ENCODE peak calls at places on chromosome 4, in nine cellular contexts. K is stimulated activated CD8-positive, alpha-beta memory T cell treated with anti-CD3 and anti-CD28 coated beads, Interleukin-15, amount 100 ng/mL, for 48 hours; M is mammary epithelial cell; C is NCI-H1092; V is H7; R is posterior vena cava; O is IMR-90; G is Calu3; Z is caudate nucleus. L is an unnamed sample.

GRCh38 chr4:185958094-185958493 is 110.9 kb upstream of the TLR3 start:
- DNase-seq in R (no peak), K (no peak), V (no peak), Z (no peak), G (no peak), M (no peak), C (no peak), O (no peak), L (no peak)

GRCh38 chr4:109171098-109171497 is 131.4 kb downstream of the COL25A1 start:
- DNase-seq in G (no peak), V (no peak), C (no peak), Z (no peak), M (peak), O (no peak), R (no peak), K (no peak), L (no peak)

GRCh38 chr4:41346306-41347061 is 89.8 kb downstream of the UCHL1 start:
- DNase-seq in K (no peak), C (no peak), Z (no peak), R (no peak), G (no peak), V (no peak), M (no peak), O (no peak), L (no peak)

GRCh38 chr4:143617994-143618679 is 82.3 kb downstream of the FREM3 start:
- DNase-seq in G (no peak), V (no peak), M (peak), R (no peak), O (no peak), C (no peak), Z (no peak), K (no peak), L (no peak)

GRCh38 chr4:5863461-5864113 is 29.3 kb downstream of the CRMP1 start:
- DNase-seq in R (no peak), M (peak), G (peak), K (peak), O (peak), Z (peak), C (no peak), V (no peak), L (no peak)

GRCh38 chr4:26583538-26583864 is 383 bp upstream of the TBC1D19 start:
- DNase-seq in Z (no peak), M (no peak), C (no peak), K (no peak), R (no peak), O (no peak), G (no peak), V (no peak), L (no peak)

GRCh38 chr4:72977936-72978485 is 91.5 kb downstream of the COX18 start:
- DNase-seq in O (no peak), Z (no peak), M (peak), C (no peak), V (no peak), K (no peak), G (no peak), R (no peak), L (no peak)

GRCh38 chr4:139167774-139168444 is 9.1 kb downstream of the ELF2 start:
- DNase-seq in Z (no peak), G (peak), K (no peak), O (peak), C (no peak), M (peak), R (no peak), V (peak), L (no peak)

GRCh38 chr4:176622251-176622968 is 170.3 kb downstream of the VEGFC start:
- DNase-seq in O (peak), M (no peak), G (no peak), K (no peak), R (no peak), Z (no peak), C (no peak), V (no peak), L (no peak)

GRCh38 chr4:175661437-175661836 is 150.6 kb downstream of the GPM6A start:
- DNase-seq in M (no peak), O (no peak), G (no peak), C (no peak), K (no peak), R (no peak), Z (no peak), V (no peak), L (no peak)

GRCh38 chr4:77994194-77994721 is 62.9 kb upstream of the FRAS1 start:
- DNase-seq in O (peak), Z (no peak), R (no peak), K (no peak), G (peak), C (no peak), M (peak), V (peak), L (no peak)

GRCh38 chr4:136680271-136680670 is 852.0 kb downstream of the PCDH18 start:
- DNase-seq in O (peak), K (no peak), C (no peak), Z (no peak), G (no peak), R (no peak), V (no peak), M (no peak), L (no peak)

GRCh38 chr4:99027304-99027703 is 31.8 kb downstream of the METAP1 start:
- DNase-seq in K (no peak), O (no peak), Z (no peak), G (no peak), R (no peak), M (no peak), C (no peak), V (no peak), L (no peak)

GRCh38 chr4:186725422-186726149 is 1.9 kb upstream of the FAT1 start:
- DNase-seq in O (peak), V (peak), M (peak), R (peak), Z (peak), C (peak), G (peak), K (no peak), L (no peak)

GRCh38 chr4:30720656-30721352 is 635 bp downstream of the PCDH7 start:
- DNase-seq in V (peak), K (no peak), R (no peak), Z (no peak), M (no peak), C (peak), G (peak), O (peak), L (no peak)

GRCh38 chr4:21949073-21949457 is 493 bp upstream of the KCNIP4 start:
- DNase-seq in M (peak), V (no peak), R (no peak), G (no peak), Z (no peak), O (no peak), C (no peak), K (no peak), L (no peak)

GRCh38 chr4:108060164-108060563 is 70.5 kb downstream of the HADH start:
- DNase-seq in R (no peak), M (peak), V (peak), O (peak), G (peak), K (no peak), C (no peak), Z (no peak), L (no peak)

GRCh38 chr4:169620846-169621228 is 459 bp downstream of the CLCN3 start:
- DNase-seq in R (no peak), M (peak), V (peak), G (no peak), C (peak), O (no peak), Z (peak), K (no peak), L (no peak)

GRCh38 chr4:100929753-100930152 is 411.9 kb upstream of the EMCN start:
- DNase-seq in R (no peak), G (no peak), V (peak), K (no peak), O (no peak), Z (no peak), M (no peak), C (peak), L (no peak)

GRCh38 chr4:101089168-101089567 is 258.2 kb downstream of the PPP3CA start:
- DNase-seq in M (no peak), G (no peak), R (no peak), V (no peak), C (no peak), Z (no peak), K (no peak), O (no peak), L (no peak)

GRCh38 chr4:26762650-26763049 is 98.0 kb upstream of the STIM2 start:
- DNase-seq in V (no peak), M (peak), O (peak), Z (no peak), G (no peak), C (no peak), K (no peak), R (no peak), L (no peak)

GRCh38 chr4:139603576-139604387 is 47.8 kb upstream of the SETD7 start:
- DNase-seq in G (peak), R (no peak), M (peak), K (no peak), O (peak), C (peak), V (no peak), Z (peak), L (no peak)

GRCh38 chr4:53576218-53576617 is 15.1 kb downstream of the LNX1 start:
- DNase-seq in M (no peak), R (no peak), K (no peak), Z (no peak), C (no peak), V (no peak), O (no peak), G (no peak), L (no peak)

GRCh38 chr4:78409612-78410202 is 141.9 kb upstream of the ANXA3 start:
- DNase-seq in C (no peak), V (no peak), R (no peak), M (peak), O (no peak), K (no peak), Z (peak), G (no peak), L (no peak)

GRCh38 chr4:148214529-148215166 is 227.6 kb downstream of the NR3C2 start:
- DNase-seq in G (no peak), O (peak), R (peak), V (no peak), K (no peak), M (peak), Z (no peak), C (no peak), L (no peak)

GRCh38 chr4:40962551-40963185 is 212.9 kb downstream of the NSUN7 start:
- DNase-seq in Z (no peak), C (no peak), G (no peak), K (no peak), O (no peak), M (no peak), R (no peak), V (peak), L (no peak)

GRCh38 chr4:48071171-48071570 is 54.6 kb downstream of the NIPAL1 start:
- DNase-seq in G (peak), M (peak), R (no peak), K (no peak), Z (no peak), C (no peak), V (no peak), O (no peak), L (no peak)

GRCh38 chr4:184506527-184507121 is 32.3 kb upstream of the IRF2 start:
- DNase-seq in Z (peak), K (peak), V (peak), M (no peak), O (no peak), C (no peak), G (no peak), R (no peak), L (no peak)

GRCh38 chr4:126969360-126969759 is 663.4 kb upstream of the INTU start:
- DNase-seq in C (no peak), V (no peak), M (no peak), G (no peak), O (no peak), Z (no peak), R (no peak), K (no peak), L (no peak)

GRCh38 chr4:602559-602942 is 22.8 kb upstream of the PDE6B start:
- DNase-seq in G (peak), V (peak), Z (no peak), R (peak), O (no peak), C (peak), M (peak), K (peak), L (no peak)

GRCh38 chr4:121668368-121669162 is 28.2 kb downstream of the ANXA5 start:
- DNase-seq in C (no peak), M (peak), G (no peak), R (no peak), O (peak), V (no peak), K (no peak), Z (no peak), L (no peak)

GRCh38 chr4:94439606-94440005 is 12.1 kb upstream of the PDLIM5 start:
- DNase-seq in O (no peak), R (no peak), C (no peak), K (no peak), V (no peak), G (no peak), M (no peak), Z (no peak), L (no peak)

GRCh38 chr4:67483868-67484602 is 61.3 kb downstream of the CENPC start:
- DNase-seq in V (peak), M (no peak), Z (no peak), O (peak), G (no peak), R (no peak), K (no peak), C (no peak), L (no peak)

GRCh38 chr4:96164814-96165351 is 325.0 kb downstream of the PDHA2 start:
- DNase-seq in V (no peak), M (peak), O (peak), R (no peak), C (no peak), K (no peak), G (no peak), Z (no peak), L (no peak)

L was measured in T follicular helper cell.